ENCODE peak calls at places on chromosomes 3 and 15, in six cellular contexts. N, U, G, C, B and R are unnamed samples. For H3K4me1, the result is how much of the 10 kb centered on the place peaks cover.

GRCh38 chr15:66390670-66391069 is 4.0 kb downstream of the MAP2K1 start:
- DNase-seq in N (no peak), U (no peak), G (no peak), C (no peak), B (peak), R (peak)

GRCh38 chr3:69410301-69410700 is 24.4 kb upstream of the FRMD4B start:
- DNase-seq in N (peak), U (peak), G (peak), C (peak), B (peak), R (peak)

GRCh38 chr3:66385066-66385465 is 115.8 kb downstream of the LRIG1 start:
- DNase-seq in N (no peak), U (no peak), G (no peak), C (no peak), B (no peak), R (no peak)

GRCh38 chr3:164360738-164361376 is 717.4 kb downstream of the SI start:
- DNase-seq in N (no peak), U (no peak), G (no peak), C (no peak), B (no peak), R (no peak)

GRCh38 chr3:120450261-120450913 is 405 bp downstream of the FSTL1 start:
- DNase-seq in N (peak), U (peak), G (no peak), C (peak), B (peak), R (peak)

GRCh38 chr3:117127147-117127546 is 417.6 kb downstream of the TUSC7 start:
- DNase-seq in N (no peak), U (no peak), G (no peak), C (no peak), B (no peak), R (no peak)

GRCh38 chr3:184384342-184384741 is 4.5 kb downstream of the CHRD start:
- DNase-seq in N (no peak), U (no peak), G (no peak), C (no peak), B (no peak), R (no peak)

GRCh38 chr3:32238027-32238815 is at the start of gene CMTM8:
- DNase-seq in N (peak), U (peak), G (peak), C (peak), B (no peak), R (peak)

GRCh38 chr15:91694131-91694828 is 159.2 kb upstream of the SLCO3A1 start:
- DNase-seq in N (peak), U (peak), G (no peak), C (no peak), B (peak), R (no peak)

GRCh38 chr3:189186093-189186492 is 14.3 kb downstream of the TPRG1 start:
- DNase-seq in N (no peak), U (no peak), G (no peak), C (no peak), B (no peak), R (no peak)

GRCh38 chr3:153232737-153233330 is 70.8 kb downstream of the RAP2B start:
- DNase-seq in N (no peak), U (peak), G (no peak), C (no peak), B (peak), R (peak)

GRCh38 chr3:33145221-33145900 is 31.5 kb downstream of the CRTAP start:
- DNase-seq in N (no peak), U (no peak), G (no peak), C (no peak), B (no peak), R (no peak)

GRCh38 chr3:42655331-42655888 is 1.9 kb downstream of the ZBTB47 start:
- DNase-seq in N (no peak), U (peak), G (no peak), C (no peak), B (no peak), R (no peak)

GRCh38 chr3:122998856-122999255 is 28.7 kb downstream of the SEMA5B start:
- DNase-seq in N (no peak), U (no peak), G (no peak), C (no peak), B (no peak), R (no peak)

GRCh38 chr3:123005291-123005690 is 22.3 kb downstream of the SEMA5B start:
- DNase-seq in N (no peak), U (no peak), G (no peak), C (no peak), B (no peak), R (no peak)

GRCh38 chr3:123002749-123003497 is 24.6 kb downstream of the SEMA5B start:
- DNase-seq in N (no peak), U (no peak), G (no peak), C (no peak), B (no peak), R (no peak)

GRCh38 chr3:122998206-122998605 is 29.4 kb downstream of the SEMA5B start:
- DNase-seq in N (no peak), U (no peak), G (no peak), C (no peak), B (no peak), R (no peak)

GRCh38 chr3:123002100-123002748 is 25.3 kb downstream of the SEMA5B start:
- DNase-seq in N (no peak), U (no peak), G (no peak), C (no peak), B (no peak), R (no peak)
- H3K4me1 ChIP-seq in N (under half), U (under half), G (under half), C (under half), B (under half), R (under half)

DNA sequence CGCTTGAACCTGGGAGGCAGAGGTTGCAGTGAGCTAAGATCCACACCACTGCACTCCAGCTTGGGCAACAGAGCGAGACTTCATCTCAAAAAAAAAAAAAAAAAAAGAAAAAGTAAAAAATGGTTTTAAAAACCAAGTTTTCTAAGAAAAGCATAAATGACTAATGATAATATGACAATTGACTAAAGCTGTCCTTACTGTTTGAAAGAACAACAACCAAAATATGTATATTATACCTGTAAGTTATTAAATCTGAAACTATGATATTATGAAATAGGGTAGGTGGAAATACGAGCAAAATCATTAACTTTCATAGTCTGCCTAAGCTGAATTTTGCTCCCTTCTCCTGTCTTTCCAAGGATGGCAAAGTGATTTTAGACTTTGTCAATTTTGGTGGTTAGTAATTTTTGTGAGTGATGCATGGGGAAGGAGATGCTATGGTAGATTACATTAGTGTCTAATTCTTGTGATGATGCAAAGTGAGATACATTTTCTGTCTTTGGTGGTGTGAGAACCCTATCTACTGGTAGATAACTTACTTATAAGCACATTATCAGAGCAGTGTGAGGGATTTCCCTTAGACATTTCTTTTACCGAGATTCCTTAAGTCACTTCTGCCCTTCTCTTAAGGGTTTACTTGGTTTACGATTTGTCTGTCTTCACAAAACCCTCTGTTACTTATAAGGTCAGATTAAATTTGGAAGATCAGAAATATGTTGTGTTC is 10.6 kb upstream of the CHD2 start:
- DNase-seq in N (no peak), U (no peak), G (no peak), C (no peak), B (no peak), R (no peak)
- H3K4me1 ChIP-seq in N (under half), U (under half), G (under half), C (half or more), B (under half), R (under half)

GRCh38 chr3:129173725-129174124 is 10.0 kb downstream of the CNBP start:
- DNase-seq in N (no peak), U (no peak), G (no peak), C (no peak), B (no peak), R (no peak)

GRCh38 chr3:129181834-129182233 is 1.9 kb downstream of the CNBP start:
- DNase-seq in N (no peak), U (no peak), G (no peak), C (no peak), B (no peak), R (no peak)

GRCh38 chr3:129173206-129173605 is 10.5 kb downstream of the CNBP start:
- DNase-seq in N (no peak), U (no peak), G (no peak), C (no peak), B (no peak), R (no peak)

GRCh38 chr3:129180461-129180860 is 3.2 kb downstream of the CNBP start:
- DNase-seq in N (no peak), U (peak), G (no peak), C (no peak), B (no peak), R (no peak)

GRCh38 chr3:129176051-129176450 is 7.6 kb downstream of the CNBP start:
- DNase-seq in N (no peak), U (no peak), G (no peak), C (no peak), B (no peak), R (no peak)
- H3K4me1 ChIP-seq in N (under half), U (half or more), G (under half), C (under half), B (under half), R (under half)

GRCh38 chr3:4409415-4409814 is 57.7 kb downstream of the SUMF1 start:
- DNase-seq in N (no peak), U (no peak), G (no peak), C (no peak), B (no peak), R (no peak)

GRCh38 chr3:4410174-4410573 is 56.9 kb downstream of the SUMF1 start:
- DNase-seq in N (no peak), U (no peak), G (no peak), C (no peak), B (no peak), R (peak)

GRCh38 chr3:4411236-4411635 is 55.8 kb downstream of the SUMF1 start:
- DNase-seq in N (no peak), U (no peak), G (no peak), C (no peak), B (no peak), R (no peak)

GRCh38 chr3:4407941-4408340 is 59.1 kb downstream of the SUMF1 start:
- DNase-seq in N (no peak), U (no peak), G (no peak), C (no peak), B (no peak), R (no peak)

GRCh38 chr3:4406746-4407568 is 60.1 kb downstream of the SUMF1 start:
- DNase-seq in N (no peak), U (no peak), G (no peak), C (peak), B (no peak), R (peak)
- H3K4me1 ChIP-seq in N (under half), U (under half), G (under half), C (under half), B (under half), R (half or more)

GRCh38 chr15:65059931-65060596 is 7.7 kb downstream of the RASL12 start:
- DNase-seq in N (no peak), U (no peak), G (no peak), C (no peak), B (no peak), R (no peak)

GRCh38 chr15:65059369-65059750 is 8.4 kb downstream of the RASL12 start:
- DNase-seq in N (no peak), U (no peak), G (no peak), C (no peak), B (no peak), R (no peak)

GRCh38 chr15:65062726-65063125 is 5.1 kb downstream of the RASL12 start:
- DNase-seq in N (no peak), U (no peak), G (no peak), C (no peak), B (no peak), R (no peak)

GRCh38 chr15:65062061-65062460 is 5.7 kb downstream of the RASL12 start:
- DNase-seq in N (no peak), U (no peak), G (no peak), C (no peak), B (no peak), R (no peak)

DNA sequence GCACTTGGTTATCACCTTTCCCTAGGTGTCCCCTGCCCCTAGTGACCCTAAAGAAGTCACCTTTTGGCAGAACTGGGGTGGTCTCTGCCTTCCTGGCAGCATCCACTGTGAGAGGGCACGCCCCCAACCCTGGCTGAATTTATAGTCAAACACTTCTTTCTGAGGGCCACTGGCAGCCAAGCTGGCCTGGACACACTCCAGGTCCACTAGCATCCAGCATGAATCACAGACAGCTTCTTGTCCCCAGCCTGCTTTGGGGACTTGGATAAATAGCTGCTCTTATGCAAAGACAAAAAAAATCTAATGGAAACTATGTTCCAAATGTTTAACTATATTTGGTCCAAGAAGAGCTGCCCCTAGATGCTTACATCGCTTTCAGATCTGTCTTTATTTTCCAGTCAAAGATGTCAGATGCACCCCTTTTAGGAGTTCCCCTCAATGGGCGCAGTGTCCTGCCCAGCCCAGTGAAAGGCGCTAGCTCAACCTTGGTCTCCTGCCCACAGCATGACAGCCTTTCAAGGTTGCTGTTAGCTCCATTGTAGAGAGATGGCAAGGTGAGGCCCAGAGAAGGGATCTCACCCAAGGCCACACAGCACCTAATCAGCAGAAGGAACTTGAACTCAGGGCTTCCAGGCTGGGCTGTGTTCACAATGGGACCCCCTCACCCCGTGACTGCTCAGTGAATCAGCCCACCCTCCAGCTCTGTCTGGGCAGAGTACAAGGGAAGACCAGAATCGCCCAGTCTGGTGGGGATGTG is 7.0 kb downstream of the RASL12 start:
- DNase-seq in N (no peak), U (no peak), G (no peak), C (no peak), B (no peak), R (no peak)
- H3K4me1 ChIP-seq in N (under half), U (under half), G (under half), C (under half), B (under half), R (under half)

GRCh38 chr3:112115161-112115739 is 17.8 kb downstream of the GCSAM start:
- DNase-seq in N (no peak), U (no peak), G (no peak), C (no peak), B (no peak), R (no peak)
- H3K4me1 ChIP-seq in N (under half), U (under half), G (under half), C (under half), B (under half), R (under half)

GRCh38 chr3:48467110-48467454 is 20.5 kb downstream of the ATRIP start:
- DNase-seq in N (no peak), U (no peak), G (no peak), C (no peak), B (no peak), R (no peak)
- H3K4me1 ChIP-seq in N (under half), U (under half), G (under half), C (half or more), B (under half), R (under half)

GRCh38 chr15:80073197-80073596 is 13.7 kb downstream of the ZFAND6 start:
- DNase-seq in N (no peak), U (peak), G (no peak), C (no peak), B (no peak), R (no peak)

GRCh38 chr15:80070840-80071239 is 11.4 kb downstream of the ZFAND6 start:
- DNase-seq in N (peak), U (peak), G (no peak), C (peak), B (no peak), R (peak)

GRCh38 chr15:80071652-80072051 is 12.2 kb downstream of the ZFAND6 start:
- DNase-seq in N (no peak), U (no peak), G (no peak), C (no peak), B (no peak), R (no peak)

GRCh38 chr15:80068578-80068977 is 9.1 kb downstream of the ZFAND6 start:
- DNase-seq in N (no peak), U (peak), G (no peak), C (no peak), B (no peak), R (no peak)

GRCh38 chr15:80072285-80072684 is 12.8 kb downstream of the ZFAND6 start:
- DNase-seq in N (peak), U (peak), G (peak), C (peak), B (peak), R (peak)
- H3K4me1 ChIP-seq in N (under half), U (half or more), G (under half), C (half or more), B (under half), R (under half)